ENCODE peak calls at places on chromosomes 4 and X, in six cellular contexts. H is tibial artery; W is PC-9; T is suprapubic skin; A is transverse colon; O is CD4-positive, alpha-beta T cell. U is an unnamed sample.

GRCh38 chrX:132292753-132293152 is 73.5 kb upstream of the RAP2C start:
- DNase-seq in H (no peak), W (peak), T (no peak), A (peak), O (no peak), U (no peak)

GRCh38 chr4:158197194-158197593 is 13.1 kb upstream of the TMEM144 start:
- DNase-seq in H (no peak), W (no peak), T (no peak), A (no peak), O (no peak), U (no peak)

GRCh38 chr4:174757736-174758135 is 71.3 kb downstream of the GLRA3 start:
- DNase-seq in H (no peak), W (no peak), T (no peak), A (no peak), O (no peak), U (no peak)

GRCh38 chrX:63922221-63922620 is 137.2 kb upstream of the ARHGEF9 start:
- DNase-seq in H (no peak), W (no peak), T (no peak), A (no peak), O (no peak), U (no peak)

GRCh38 chrX:138748480-138748879 is 37.0 kb upstream of the FGF13 start:
- DNase-seq in H (no peak), W (no peak), T (no peak), A (no peak), O (no peak), U (no peak)

GRCh38 chr4:24885342-24885741 is 27.5 kb downstream of the CCDC149 start:
- DNase-seq in H (no peak), W (no peak), T (no peak), A (no peak), O (no peak), U (no peak)

GRCh38 chr4:89549907-89550306 is 242.3 kb upstream of the GPRIN3 start:
- DNase-seq in H (no peak), W (no peak), T (no peak), A (no peak), O (no peak), U (no peak)

GRCh38 chr4:145938618-145939177 is at the start of gene ZNF827:
- DNase-seq in H (peak), W (peak), T (peak), A (peak), O (peak), U (peak)

GRCh38 chr4:76449362-76449767 is 14.3 kb downstream of the SHROOM3 start:
- DNase-seq in H (no peak), W (no peak), T (no peak), A (no peak), O (no peak), U (peak)

GRCh38 chr4:168852387-168852786 is 157.7 kb downstream of the CBR4 start:
- DNase-seq in H (no peak), W (no peak), T (no peak), A (no peak), O (no peak), U (no peak)

GRCh38 chr4:67996127-67996526 is 32.8 kb upstream of the TMPRSS11A start:
- DNase-seq in H (no peak), W (no peak), T (no peak), A (no peak), O (no peak), U (no peak)

GRCh38 chrX:43559643-43560042 is 96.5 kb upstream of the MAOA start:
- DNase-seq in H (peak), W (no peak), T (peak), A (peak), O (peak), U (no peak)

GRCh38 chr4:184647391-184648101 is 1.7 kb downstream of the CASP3 start:
- DNase-seq in H (no peak), W (no peak), T (no peak), A (no peak), O (no peak), U (peak)

GRCh38 chr4:30256105-30256828 is 463.9 kb upstream of the PCDH7 start:
- DNase-seq in H (no peak), W (no peak), T (no peak), A (no peak), O (no peak), U (peak)

GRCh38 chr4:67198757-67199156 is 346.5 kb downstream of the CENPC start:
- DNase-seq in H (no peak), W (no peak), T (no peak), A (no peak), O (no peak), U (peak)

GRCh38 chr4:26441110-26441509 is 49.2 kb downstream of the CCKAR start:
- DNase-seq in H (no peak), W (no peak), T (no peak), A (no peak), O (no peak), U (peak)

GRCh38 chrX:21932277-21932996 is 8.1 kb upstream of the SMS start:
- DNase-seq in H (peak), W (peak), T (no peak), A (no peak), O (no peak), U (no peak)

GRCh38 chr4:114773341-114773740 is 174.7 kb downstream of the UGT8 start:
- DNase-seq in H (no peak), W (no peak), T (no peak), A (no peak), O (no peak), U (no peak)

GRCh38 chr4:183721207-183722081 is 62.4 kb downstream of the TRAPPC11 start:
- DNase-seq in H (no peak), W (no peak), T (no peak), A (peak), O (peak), U (no peak)

GRCh38 chr4:7381221-7381889 is 53.4 kb downstream of the PSAPL1 start:
- DNase-seq in H (peak), W (no peak), T (peak), A (no peak), O (peak), U (no peak)

GRCh38 chr4:111027526-111027925 is 404.6 kb upstream of the PITX2 start:
- DNase-seq in H (no peak), W (no peak), T (no peak), A (no peak), O (no peak), U (no peak)

GRCh38 chrX:111823068-111823467 is 52.9 kb upstream of the TRPC5OS start:
- DNase-seq in H (no peak), W (no peak), T (no peak), A (no peak), O (no peak), U (no peak)

GRCh38 chr4:7140692-7141069 is 51.7 kb upstream of the SORCS2 start:
- DNase-seq in H (no peak), W (no peak), T (no peak), A (no peak), O (no peak), U (no peak)

GRCh38 chrX:105701310-105702052 is 120.9 kb upstream of the NRK start:
- DNase-seq in H (no peak), W (peak), T (no peak), A (no peak), O (no peak), U (peak)

GRCh38 chrX:111244238-111244750 is 26.0 kb downstream of the CAPN6 start:
- DNase-seq in H (no peak), W (no peak), T (no peak), A (no peak), O (no peak), U (no peak)

GRCh38 chr4:165537028-165537648 is 158.3 kb downstream of the CPE start:
- DNase-seq in H (no peak), W (no peak), T (no peak), A (no peak), O (no peak), U (peak)

GRCh38 chr4:80926446-80926845 is 104.1 kb upstream of the BMP3 start:
- DNase-seq in H (no peak), W (no peak), T (no peak), A (no peak), O (no peak), U (peak)

GRCh38 chr4:7147661-7148310 is 44.6 kb upstream of the SORCS2 start:
- DNase-seq in H (no peak), W (no peak), T (no peak), A (no peak), O (no peak), U (no peak)

GRCh38 chr4:53121304-53121865 is 244.5 kb downstream of the SCFD2 start:
- DNase-seq in H (no peak), W (no peak), T (no peak), A (no peak), O (no peak), U (no peak)

GRCh38 chr4:96736352-96736889 is 896.5 kb downstream of the PDHA2 start:
- DNase-seq in H (no peak), W (no peak), T (no peak), A (no peak), O (no peak), U (peak)

GRCh38 chr4:73451404-73451803 is 15.4 kb downstream of the AFP start:
- DNase-seq in H (no peak), W (no peak), T (no peak), A (no peak), O (no peak), U (no peak)

GRCh38 chrX:71454222-71454621 is 78.7 kb upstream of the OGT start:
- DNase-seq in H (no peak), W (no peak), T (no peak), A (no peak), O (no peak), U (no peak)

GRCh38 chrX:139759637-139760036 is 51.7 kb upstream of the MCF2 start:
- DNase-seq in H (no peak), W (no peak), T (no peak), A (no peak), O (no peak), U (peak)
- TF ChIP-seq CTCF in H (peak), W (peak), T (no peak), A (no peak), O (no peak), U (peak)

DNA sequence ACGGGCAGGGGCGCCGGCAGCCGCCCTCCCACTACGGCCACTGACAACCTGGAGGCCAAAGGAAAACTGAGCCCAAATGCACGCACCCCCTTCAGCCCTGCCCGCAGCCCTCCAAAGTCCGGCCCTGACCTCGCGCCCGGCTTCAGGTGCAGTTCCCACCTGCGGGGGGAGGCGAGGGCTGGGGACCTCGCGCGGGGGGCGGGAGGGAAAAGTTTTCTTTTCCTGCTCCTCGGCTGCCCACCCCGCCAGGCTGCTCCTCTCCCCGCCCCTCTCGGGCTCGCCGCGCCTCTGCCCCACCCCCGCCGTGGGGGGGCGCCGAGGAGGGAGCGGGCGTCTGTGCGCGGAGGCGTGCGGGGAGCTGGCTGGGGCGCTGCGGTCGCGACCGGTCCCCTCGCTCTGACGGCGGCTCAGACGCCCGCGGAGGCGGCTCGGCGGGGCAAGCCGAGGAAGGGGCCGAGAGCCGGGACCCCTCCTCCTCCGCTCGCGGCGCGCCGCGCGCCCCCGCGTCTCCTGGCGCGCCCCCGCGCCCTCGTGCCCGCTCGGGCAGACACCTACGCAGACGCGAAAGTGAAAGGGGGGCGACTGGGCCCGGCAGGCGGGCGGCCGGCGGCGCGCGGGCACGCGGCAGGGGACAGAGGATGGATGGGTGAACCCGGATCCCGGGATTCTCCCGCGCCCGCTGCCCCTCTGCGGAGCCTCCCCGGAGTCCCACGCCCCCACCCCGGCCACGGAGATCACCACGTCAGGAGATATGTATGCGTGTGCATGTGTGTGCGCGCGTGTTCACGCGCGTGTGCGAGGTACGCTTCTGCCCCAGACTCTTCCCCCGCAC is 3.1 kb upstream of the NR3C2 start:
- DNase-seq in H (peak), W (no peak), T (peak), A (peak), O (peak), U (no peak)
- H3K27ac ChIP-seq in H (peak), W (no peak), T (peak), A (peak), O (peak), U (no peak)

GRCh38 chr4:118352843-118353373 is at the start of gene PRSS12:
- DNase-seq in H (no peak), W (no peak), T (peak), A (peak), O (peak), U (no peak)
- TF ChIP-seq CTCF in H (peak), W (peak), T (peak), A (peak), O (peak), U (peak)

GRCh38 chr4:40206421-40206820 is 9.6 kb downstream of the RHOH start:
- DNase-seq in H (no peak), W (no peak), T (no peak), A (no peak), O (no peak), U (no peak)
- H3K27ac ChIP-seq in H (no peak), W (no peak), T (no peak), A (peak), O (peak), U (no peak)

DNA sequence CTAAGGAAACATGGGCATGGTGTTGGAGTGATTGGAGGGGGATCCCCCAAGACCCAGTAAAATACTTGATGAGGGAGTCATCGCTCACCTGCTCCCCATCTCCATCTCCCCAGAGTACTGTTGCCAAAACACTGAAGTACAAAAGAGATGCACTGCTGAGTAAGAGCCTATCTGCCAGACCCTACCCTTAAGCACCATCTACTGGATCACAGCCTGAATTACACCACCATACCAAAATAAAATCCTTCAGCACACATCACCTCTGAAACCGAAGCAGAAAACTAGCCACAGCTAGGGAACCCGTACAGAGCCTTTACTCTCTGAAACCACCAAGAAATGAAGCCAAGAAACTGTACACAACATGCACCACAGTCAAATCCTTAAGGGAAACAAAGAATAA is 466.3 kb upstream of the ACTRT1 start:
- DNase-seq in H (no peak), W (no peak), T (no peak), A (no peak), O (no peak), U (no peak)
- TF ChIP-seq CTCF in H (no peak), W (peak), T (no peak), A (no peak), O (no peak), U (peak)

GRCh38 chrX:49269010-49269767 is 404 bp upstream of the PPP1R3F start:
- DNase-seq in H (peak), W (peak), T (peak), A (peak), O (peak), U (peak)
- H3K27ac ChIP-seq in H (peak), W (peak), T (peak), A (peak), O (peak), U (peak)

U was measured in foreskin keratinocyte.